ENCODE peak calls at places on chromosomes 1 and 21, in five cellular contexts. J is esophagus squamous epithelium, S is endothelial cell, Z is foreskin fibroblast, Y is lower lobe of right lung. R is an unnamed sample.

GRCh38 chr21:42572906-42573495 is 59.3 kb downstream of the SLC37A1 start:
- DNase-seq in J (no peak), S (no peak), Z (no peak), Y (peak), R (no peak)

GRCh38 chr1:158728510-158729225 is 8.1 kb upstream of the OR6K3 start:
- DNase-seq in J (no peak), S (no peak), Z (no peak), Y (no peak), R (no peak)

GRCh38 chr1:59243544-59243943 is 53.4 kb upstream of the FGGY start:
- DNase-seq in J (no peak), S (no peak), Z (no peak), Y (no peak), R (no peak)

GRCh38 chr1:116066868-116067563 is 44.2 kb upstream of the MAB21L3 start:
- DNase-seq in J (no peak), S (no peak), Z (peak), Y (no peak), R (no peak)

GRCh38 chr1:205291577-205291976 is 30.0 kb downstream of the NUAK2 start:
- DNase-seq in J (no peak), S (no peak), Z (no peak), Y (no peak), R (no peak)

GRCh38 chr1:193498088-193498605 is 311.7 kb upstream of the B3GALT2 start:
- DNase-seq in J (no peak), S (no peak), Z (no peak), Y (no peak), R (no peak)

GRCh38 chr21:44901391-44902074 is 19.2 kb downstream of the ITGB2 start:
- DNase-seq in J (no peak), S (no peak), Z (no peak), Y (peak), R (no peak)

GRCh38 chr1:33727310-33727709 is 136.6 kb upstream of the HMGB4 start:
- DNase-seq in J (no peak), S (no peak), Z (no peak), Y (no peak), R (no peak)

GRCh38 chr1:23168079-23168461 is 586 bp downstream of the LUZP1 start:
- DNase-seq in J (no peak), S (peak), Z (peak), Y (peak), R (peak)

GRCh38 chr1:63322944-63323865 is 838 bp downstream of the FOXD3 start:
- DNase-seq in J (no peak), S (peak), Z (peak), Y (peak), R (no peak)

GRCh38 chr1:36095760-36096405 is 7.2 kb downstream of the ADPRS start:
- DNase-seq in J (no peak), S (no peak), Z (peak), Y (peak), R (no peak)

GRCh38 chr1:101993703-101994102 is 3.0 kb downstream of the OLFM3 start:
- DNase-seq in J (no peak), S (no peak), Z (no peak), Y (no peak), R (no peak)

GRCh38 chr1:115951552-115951951 is 24.8 kb upstream of the SLC22A15 start:
- DNase-seq in J (no peak), S (no peak), Z (no peak), Y (no peak), R (no peak)

GRCh38 chr1:65792671-65793358 is at the start of gene PDE4B:
- DNase-seq in J (no peak), S (peak), Z (peak), Y (peak), R (peak)

GRCh38 chr1:14968251-14968812 is 185.2 kb upstream of the TMEM51 start:
- DNase-seq in J (no peak), S (no peak), Z (peak), Y (no peak), R (peak)

GRCh38 chr1:172373864-172374263 is 46.6 kb upstream of the C1orf105 start:
- DNase-seq in J (no peak), S (no peak), Z (peak), Y (no peak), R (no peak)

GRCh38 chr1:225428879-225429455 is 1.1 kb upstream of the LBR start:
- DNase-seq in J (no peak), S (no peak), Z (no peak), Y (no peak), R (no peak)

GRCh38 chr21:35428927-35429326 is 379.8 kb upstream of the RUNX1 start:
- DNase-seq in J (no peak), S (no peak), Z (no peak), Y (no peak), R (no peak)

GRCh38 chr21:35664683-35665082 is 395.6 kb downstream of the SETD4 start:
- DNase-seq in J (no peak), S (no peak), Z (no peak), Y (no peak), R (no peak)

GRCh38 chr1:181208076-181208475 is 119.6 kb downstream of the IER5 start:
- DNase-seq in J (no peak), S (no peak), Z (no peak), Y (no peak), R (no peak)

GRCh38 chr1:204920511-204920910 is 49.8 kb downstream of the NFASC start:
- DNase-seq in J (no peak), S (no peak), Z (no peak), Y (no peak), R (no peak)

GRCh38 chr1:220189750-220190347 is 82.4 kb downstream of the RAB3GAP2 start:
- DNase-seq in J (no peak), S (no peak), Z (peak), Y (no peak), R (no peak)
- TF ChIP-seq CTCF in J (no peak), S (peak), Z (peak), Y (peak), R (peak)

DNA sequence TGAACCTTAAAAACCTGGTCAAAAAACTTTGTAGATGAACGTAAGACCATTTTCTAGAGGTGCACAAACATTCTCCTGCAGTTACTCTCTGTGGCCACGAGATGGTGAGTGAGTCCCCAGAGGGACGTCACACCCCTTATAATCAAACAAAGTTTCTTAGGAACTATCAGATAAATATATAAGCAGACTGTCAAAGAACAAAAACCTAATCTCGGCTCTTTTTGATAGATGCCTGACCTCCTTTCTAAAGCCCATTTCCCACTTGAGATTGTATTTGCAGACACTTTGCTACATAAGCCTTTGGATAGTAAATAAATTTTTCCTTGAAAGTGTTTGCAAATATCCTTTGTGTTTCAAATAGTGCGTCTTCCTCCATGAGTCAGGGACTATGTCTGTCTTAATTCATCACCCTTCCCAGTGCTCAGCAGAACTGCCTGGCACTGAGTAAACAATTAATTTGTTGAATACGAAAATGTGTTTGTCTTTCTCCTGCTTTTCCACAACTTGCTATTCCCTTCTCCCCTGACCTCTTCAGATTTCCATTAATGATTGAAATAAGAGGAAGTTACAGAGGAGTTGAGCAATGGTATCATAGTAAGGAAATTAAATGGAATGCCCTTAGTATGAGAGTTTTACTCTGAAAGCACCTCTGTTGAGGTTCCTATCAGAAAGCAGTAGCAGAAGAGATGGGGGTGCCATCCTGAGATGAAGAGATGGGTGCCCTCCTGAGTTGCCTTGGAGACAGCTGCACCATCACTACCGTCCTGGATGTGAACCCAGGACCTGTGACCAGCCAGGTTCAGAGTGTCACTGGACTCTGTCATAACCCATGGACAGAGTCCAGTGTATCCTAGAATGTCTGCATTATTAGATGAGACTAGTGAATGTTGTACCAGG is 57.8 kb upstream of the RAVER2 start:
- DNase-seq in J (no peak), S (peak), Z (peak), Y (no peak), R (peak)
- TF ChIP-seq CTCF in J (peak), S (peak), Z (peak), Y (peak), R (peak)

DNA sequence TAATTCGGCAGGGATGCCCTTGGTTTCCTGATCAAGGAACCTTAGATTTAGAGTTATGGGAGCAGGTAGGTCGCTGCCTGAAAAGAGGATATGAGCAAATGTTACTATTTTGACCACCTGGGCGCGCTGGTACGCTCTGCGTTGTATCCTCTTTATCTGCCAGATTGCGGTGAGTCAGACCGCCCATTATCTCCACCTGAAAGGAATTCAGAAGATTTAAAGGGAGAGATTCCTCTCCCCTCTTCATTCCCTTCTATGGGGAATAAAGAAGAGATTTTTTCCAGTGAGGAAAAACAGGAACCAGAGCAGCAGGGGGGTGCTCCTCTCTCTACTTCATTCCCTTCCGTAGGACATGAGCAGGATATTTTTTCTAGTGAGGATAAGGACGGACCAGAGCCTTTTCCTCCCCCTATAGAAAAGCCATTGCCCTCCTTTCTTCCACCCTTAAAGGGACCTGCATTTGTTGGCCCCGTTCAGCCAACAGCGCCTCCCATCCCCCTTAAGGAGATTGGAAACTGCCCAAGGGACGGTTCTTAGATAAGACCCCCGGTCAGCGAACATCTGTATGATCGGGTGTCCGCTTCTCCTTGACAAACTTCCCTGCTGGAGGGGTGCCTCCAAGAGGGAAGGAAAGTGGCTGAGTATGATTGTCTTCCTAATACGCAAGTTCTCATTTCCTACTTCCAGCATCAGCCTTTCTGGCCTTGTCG is 34.1 kb downstream of the CLCA1 start:
- DNase-seq in J (no peak), S (peak), Z (no peak), Y (no peak), R (no peak)
- TF ChIP-seq CTCF in J (no peak), S (no peak), Z (no peak), Y (no peak), R (no peak)

GRCh38 chr1:32104127-32104526 is 3.7 kb upstream of the KPNA6 start:
- DNase-seq in J (no peak), S (no peak), Z (no peak), Y (no peak), R (no peak)
- TF ChIP-seq CTCF in J (no peak), S (no peak), Z (no peak), Y (no peak), R (no peak)

GRCh38 chr1:226688852-226689251 is 50.2 kb downstream of the ITPKB start:
- DNase-seq in J (no peak), S (no peak), Z (no peak), Y (no peak), R (no peak)

GRCh38 chr1:226685196-226685820 is 53.8 kb downstream of the ITPKB start:
- DNase-seq in J (no peak), S (no peak), Z (no peak), Y (no peak), R (no peak)

GRCh38 chr1:226686440-226687436 is 52.3 kb downstream of the ITPKB start:
- DNase-seq in J (no peak), S (no peak), Z (no peak), Y (no peak), R (no peak)

GRCh38 chr1:226688056-226688748 is 50.9 kb downstream of the ITPKB start:
- DNase-seq in J (no peak), S (no peak), Z (no peak), Y (no peak), R (no peak)

GRCh38 chr1:226687476-226687875 is 51.6 kb downstream of the ITPKB start:
- DNase-seq in J (no peak), S (no peak), Z (no peak), Y (no peak), R (no peak)
- TF ChIP-seq CTCF in J (peak), S (no peak), Z (no peak), Y (peak), R (peak)

DNA sequence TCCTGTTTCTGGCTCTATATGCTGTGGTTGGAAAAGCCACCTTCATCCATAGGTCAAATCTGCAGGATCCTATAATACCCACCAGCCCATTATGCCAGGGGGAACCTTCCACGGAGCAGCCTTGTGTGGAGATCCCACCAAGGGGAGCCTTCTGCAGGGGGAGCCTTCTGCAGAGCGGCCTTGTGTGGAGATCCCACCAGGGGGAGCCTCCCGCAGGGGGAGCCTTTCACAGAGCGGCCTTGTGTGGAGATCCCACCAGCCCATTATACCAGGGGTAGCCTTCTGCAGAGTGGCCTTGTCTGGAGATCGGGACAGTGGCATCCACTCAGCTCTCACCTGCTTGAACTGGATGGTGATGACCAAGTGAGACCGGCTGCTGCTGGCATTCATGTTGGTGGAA is 85.3 kb downstream of the SCCPDH start:
- DNase-seq in J (no peak), S (no peak), Z (no peak), Y (no peak), R (no peak)
- TF ChIP-seq CTCF in J (no peak), S (no peak), Z (no peak), Y (no peak), R (no peak)

DNA sequence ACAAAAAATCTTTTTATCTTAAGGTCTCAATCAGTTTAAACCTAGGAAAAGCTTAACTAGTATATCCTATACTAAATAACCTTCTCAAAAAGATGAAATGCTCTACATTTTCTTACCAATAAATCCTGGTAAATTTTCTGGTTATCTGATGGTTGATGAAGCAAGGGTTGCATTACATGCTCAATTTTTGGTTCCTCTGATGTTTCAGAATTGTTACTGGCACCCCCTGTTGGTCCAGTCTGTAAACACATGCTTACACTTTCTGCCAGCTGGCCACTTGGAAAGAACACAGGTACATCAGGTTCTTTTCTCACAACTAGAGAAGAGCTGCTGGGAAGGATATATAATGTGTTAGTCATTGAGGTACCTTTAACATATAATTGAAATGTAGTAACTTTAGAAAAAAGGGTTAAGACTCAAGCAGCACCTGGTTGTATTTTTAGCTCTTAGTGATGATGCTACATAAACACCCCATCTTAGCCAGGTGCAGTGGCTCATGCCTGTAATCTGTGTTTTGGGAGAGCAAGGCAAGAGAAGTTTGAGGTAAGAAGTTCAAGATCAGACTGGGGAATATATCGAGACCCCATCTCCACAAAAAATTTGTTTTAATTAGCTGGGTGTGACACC is 30.9 kb upstream of the TAL1 start:
- DNase-seq in J (no peak), S (peak), Z (peak), Y (no peak), R (no peak)
- TF ChIP-seq CTCF in J (peak), S (peak), Z (peak), Y (peak), R (peak)